ENCODE peak calls at places on chromosome 16, in six cellular contexts. One of them, this sample, is unnamed.

GRCh38 chr16:67661101-67661661 is 421 bp downstream of the PARD6A start:
- DNase-seq in SK-N-SH: peak
- DNase-seq in neural progenitor cell: peak
- DNase-seq in GM23248: peak
- DNase-seq in MM.1S: peak
- DNase-seq in HCT116: no peak
- DNase-seq in this sample: peak

GRCh38 chr16:10219742-10220141 is 37.5 kb upstream of the GRIN2A start:
- DNase-seq in SK-N-SH: no peak
- DNase-seq in neural progenitor cell: no peak
- DNase-seq in GM23248: no peak
- DNase-seq in MM.1S: no peak
- DNase-seq in HCT116: no peak
- DNase-seq in this sample: no peak

GRCh38 chr16:6726621-6727020 is 606.0 kb upstream of the RBFOX1 start:
- DNase-seq in SK-N-SH: no peak
- DNase-seq in neural progenitor cell: no peak
- DNase-seq in GM23248: no peak
- DNase-seq in MM.1S: no peak
- DNase-seq in HCT116: no peak
- DNase-seq in this sample: no peak

GRCh38 chr16:90032664-90033346 is 13.5 kb upstream of the DBNDD1 start:
- DNase-seq in SK-N-SH: no peak
- DNase-seq in neural progenitor cell: no peak
- DNase-seq in GM23248: peak
- DNase-seq in MM.1S: no peak
- DNase-seq in HCT116: no peak
- DNase-seq in this sample: no peak

GRCh38 chr16:67177743-67178699 is 5.7 kb downstream of the MATCAP1 start:
- DNase-seq in SK-N-SH: peak
- DNase-seq in neural progenitor cell: peak
- DNase-seq in GM23248: peak
- DNase-seq in MM.1S: peak
- DNase-seq in HCT116: peak
- DNase-seq in this sample: peak

GRCh38 chr16:35523991-35524390 is 2064.6 kb downstream of the TP53TG3F start:
- DNase-seq in SK-N-SH: no peak
- DNase-seq in neural progenitor cell: no peak
- DNase-seq in GM23248: no peak
- DNase-seq in MM.1S: no peak
- DNase-seq in HCT116: no peak
- DNase-seq in this sample: no peak

GRCh38 chr16:64144612-64145011 is 977.3 kb downstream of the CDH11 start:
- DNase-seq in SK-N-SH: no peak
- DNase-seq in neural progenitor cell: no peak
- DNase-seq in GM23248: peak
- DNase-seq in MM.1S: no peak
- DNase-seq in HCT116: no peak
- DNase-seq in this sample: no peak

GRCh38 chr16:351804-352520 is 561 bp downstream of the AXIN1 start:
- DNase-seq in SK-N-SH: no peak
- DNase-seq in neural progenitor cell: peak
- DNase-seq in GM23248: peak
- DNase-seq in MM.1S: peak
- DNase-seq in HCT116: no peak
- DNase-seq in this sample: no peak

GRCh38 chr16:12356622-12357365 is 380.3 kb downstream of the SNX29 start:
- DNase-seq in SK-N-SH: no peak
- DNase-seq in neural progenitor cell: no peak
- DNase-seq in GM23248: no peak
- DNase-seq in MM.1S: no peak
- DNase-seq in HCT116: no peak
- DNase-seq in this sample: no peak

GRCh38 chr16:68696514-68696913 is 40.6 kb upstream of the CDH1 start:
- DNase-seq in SK-N-SH: no peak
- DNase-seq in neural progenitor cell: no peak
- DNase-seq in GM23248: no peak
- DNase-seq in MM.1S: no peak
- DNase-seq in HCT116: no peak
- DNase-seq in this sample: peak

GRCh38 chr16:47979783-47980182 is 176.0 kb downstream of the ABCC12 start:
- DNase-seq in SK-N-SH: no peak
- DNase-seq in neural progenitor cell: no peak
- DNase-seq in GM23248: no peak
- DNase-seq in MM.1S: no peak
- DNase-seq in HCT116: no peak
- DNase-seq in this sample: no peak

GRCh38 chr16:13036600-13036999 is 135.2 kb downstream of the SHISA9 start:
- DNase-seq in SK-N-SH: no peak
- DNase-seq in neural progenitor cell: peak
- DNase-seq in GM23248: peak
- DNase-seq in MM.1S: peak
- DNase-seq in HCT116: no peak
- DNase-seq in this sample: peak

GRCh38 chr16:68216240-68216639 is 19.7 kb downstream of the ESRP2 start:
- DNase-seq in SK-N-SH: no peak
- DNase-seq in neural progenitor cell: no peak
- DNase-seq in GM23248: no peak
- DNase-seq in MM.1S: no peak
- DNase-seq in HCT116: no peak
- DNase-seq in this sample: no peak

GRCh38 chr16:8677481-8677880 is 3.1 kb downstream of the ABAT start:
- DNase-seq in SK-N-SH: no peak
- DNase-seq in neural progenitor cell: no peak
- DNase-seq in GM23248: peak
- DNase-seq in MM.1S: no peak
- DNase-seq in HCT116: no peak
- DNase-seq in this sample: peak

GRCh38 chr16:8310816-8311215 is 279.5 kb downstream of the TMEM114 start:
- DNase-seq in SK-N-SH: no peak
- DNase-seq in neural progenitor cell: no peak
- DNase-seq in GM23248: no peak
- DNase-seq in MM.1S: no peak
- DNase-seq in HCT116: no peak
- DNase-seq in this sample: no peak

GRCh38 chr16:17561056-17561455 is 90.3 kb upstream of the XYLT1 start:
- DNase-seq in SK-N-SH: no peak
- DNase-seq in neural progenitor cell: no peak
- DNase-seq in GM23248: no peak
- DNase-seq in MM.1S: no peak
- DNase-seq in HCT116: no peak
- DNase-seq in this sample: no peak

GRCh38 chr16:27223226-27223610 is 19.9 kb downstream of the KDM8 start:
- DNase-seq in SK-N-SH: no peak
- DNase-seq in neural progenitor cell: no peak
- DNase-seq in GM23248: no peak
- DNase-seq in MM.1S: no peak
- DNase-seq in HCT116: no peak
- DNase-seq in this sample: no peak

GRCh38 chr16:27222499-27223225 is 19.3 kb downstream of the KDM8 start:
- DNase-seq in SK-N-SH: peak
- DNase-seq in neural progenitor cell: peak
- DNase-seq in GM23248: peak
- DNase-seq in MM.1S: no peak
- DNase-seq in HCT116: no peak
- DNase-seq in this sample: peak

GRCh38 chr16:27220991-27221390 is 17.7 kb downstream of the KDM8 start:
- DNase-seq in SK-N-SH: no peak
- DNase-seq in neural progenitor cell: no peak
- DNase-seq in GM23248: no peak
- DNase-seq in MM.1S: no peak
- DNase-seq in HCT116: no peak
- DNase-seq in this sample: no peak

GRCh38 chr16:27220527-27220926 is 17.2 kb downstream of the KDM8 start:
- DNase-seq in SK-N-SH: no peak
- DNase-seq in neural progenitor cell: no peak
- DNase-seq in GM23248: no peak
- DNase-seq in MM.1S: no peak
- DNase-seq in HCT116: no peak
- DNase-seq in this sample: no peak

GRCh38 chr16:27221576-27222498 is 18.5 kb downstream of the KDM8 start:
- DNase-seq in SK-N-SH: no peak
- DNase-seq in neural progenitor cell: no peak
- DNase-seq in GM23248: peak
- DNase-seq in MM.1S: no peak
- DNase-seq in HCT116: no peak
- DNase-seq in this sample: no peak
- TF ChIP-seq EZH2phosphoT487 in SK-N-SH: no peak
- TF ChIP-seq EZH2phosphoT487 in neural progenitor cell: no peak
- TF ChIP-seq EZH2phosphoT487 in GM23248: no peak
- TF ChIP-seq EZH2phosphoT487 in MM.1S: no peak
- TF ChIP-seq EZH2phosphoT487 in HCT116: no peak
- TF ChIP-seq EZH2phosphoT487 in this sample: no peak

DNA sequence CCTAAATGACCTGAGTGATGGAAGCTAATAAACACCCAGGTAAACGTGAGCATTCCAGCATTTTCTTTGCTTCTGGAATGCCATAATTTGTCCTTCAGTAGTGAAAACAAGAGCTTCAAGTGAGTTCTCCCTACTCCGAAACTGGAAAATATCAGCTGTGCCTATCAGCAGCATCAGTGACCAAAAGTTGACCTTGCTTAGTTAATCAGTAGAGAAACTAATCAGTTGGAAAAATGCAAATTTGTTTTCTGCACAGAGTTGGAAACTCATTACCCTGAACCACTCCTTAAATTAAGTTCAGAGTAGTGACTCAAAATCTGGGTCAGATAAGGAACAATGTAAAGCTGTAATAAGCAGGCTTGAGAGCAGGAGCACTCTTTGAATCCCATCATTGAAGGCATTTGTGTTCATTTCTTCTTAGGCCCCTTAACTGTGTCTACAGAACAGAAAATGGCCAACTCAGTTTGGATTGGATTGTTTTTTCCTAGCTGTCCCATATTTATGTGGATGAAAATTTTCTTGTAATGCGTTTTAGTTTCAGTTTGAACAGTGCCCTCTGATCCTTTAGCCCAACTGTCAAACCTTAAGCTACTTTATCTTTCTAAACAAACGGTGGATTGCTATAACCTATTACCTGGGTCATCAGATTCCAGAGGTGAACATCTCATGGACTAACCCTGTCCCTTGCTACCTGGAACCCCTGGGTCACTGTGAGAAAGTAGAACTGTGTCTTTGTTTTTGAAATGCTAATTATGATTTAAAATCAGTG is 290.4 kb downstream of the TOX3 start:
- DNase-seq in SK-N-SH: no peak
- DNase-seq in neural progenitor cell: no peak
- DNase-seq in GM23248: no peak
- DNase-seq in MM.1S: no peak
- DNase-seq in HCT116: no peak
- DNase-seq in this sample: no peak
- H3K9ac ChIP-seq in SK-N-SH: no peak
- H3K9ac ChIP-seq in neural progenitor cell: no peak
- H3K9ac ChIP-seq in GM23248: no peak
- H3K9ac ChIP-seq in MM.1S: no peak
- H3K9ac ChIP-seq in HCT116: no peak
- H3K9ac ChIP-seq in this sample: no peak

GRCh38 chr16:85074225-85074914 is 37.9 kb downstream of the CIBAR2 start:
- DNase-seq in SK-N-SH: no peak
- DNase-seq in neural progenitor cell: no peak
- DNase-seq in GM23248: no peak
- DNase-seq in MM.1S: no peak
- DNase-seq in HCT116: no peak
- DNase-seq in this sample: no peak

GRCh38 chr16:85075236-85075924 is 36.9 kb downstream of the CIBAR2 start:
- DNase-seq in SK-N-SH: no peak
- DNase-seq in neural progenitor cell: peak
- DNase-seq in GM23248: no peak
- DNase-seq in MM.1S: no peak
- DNase-seq in HCT116: no peak
- DNase-seq in this sample: no peak

GRCh38 chr16:85069171-85069570 is 41.6 kb downstream of the KIAA0513 start:
- DNase-seq in SK-N-SH: no peak
- DNase-seq in neural progenitor cell: no peak
- DNase-seq in GM23248: no peak
- DNase-seq in MM.1S: no peak
- DNase-seq in HCT116: no peak
- DNase-seq in this sample: no peak

GRCh38 chr16:85077039-85077438 is 35.2 kb downstream of the CIBAR2 start:
- DNase-seq in SK-N-SH: no peak
- DNase-seq in neural progenitor cell: no peak
- DNase-seq in GM23248: no peak
- DNase-seq in MM.1S: no peak
- DNase-seq in HCT116: no peak
- DNase-seq in this sample: no peak

GRCh38 chr16:85072947-85073346 is 39.3 kb downstream of the CIBAR2 start:
- DNase-seq in SK-N-SH: no peak
- DNase-seq in neural progenitor cell: no peak
- DNase-seq in GM23248: peak
- DNase-seq in MM.1S: no peak
- DNase-seq in HCT116: no peak
- DNase-seq in this sample: no peak
- TF ChIP-seq EZH2phosphoT487 in SK-N-SH: no peak
- TF ChIP-seq EZH2phosphoT487 in neural progenitor cell: no peak
- TF ChIP-seq EZH2phosphoT487 in GM23248: no peak
- TF ChIP-seq EZH2phosphoT487 in MM.1S: no peak
- TF ChIP-seq EZH2phosphoT487 in HCT116: no peak
- TF ChIP-seq EZH2phosphoT487 in this sample: no peak

GRCh38 chr16:16096161-16096857 is 127.0 kb downstream of the ABCC6 start:
- DNase-seq in SK-N-SH: no peak
- DNase-seq in neural progenitor cell: peak
- DNase-seq in GM23248: peak
- DNase-seq in MM.1S: no peak
- DNase-seq in HCT116: no peak
- DNase-seq in this sample: no peak
- H3K9ac ChIP-seq in SK-N-SH: no peak
- H3K9ac ChIP-seq in neural progenitor cell: no peak
- H3K9ac ChIP-seq in GM23248: peak
- H3K9ac ChIP-seq in MM.1S: no peak
- H3K9ac ChIP-seq in HCT116: no peak
- H3K9ac ChIP-seq in this sample: no peak

This sample was measured in PC-3.